ENCODE peak calls at places on chromosomes 2 and 18, in four cellular contexts. B is BJ, T is AG04450, Y is cardiac fibroblast. W is an unnamed sample.

GRCh38 chr2:71643674-71644357 is 190.5 kb downstream of the DYSF start:
- DNase-seq in T (no peak), Y (no peak), B (no peak), W (no peak)

GRCh38 chr2:46379213-46380037 is 82.2 kb downstream of the EPAS1 start:
- DNase-seq in B (no peak), Y (no peak), T (peak; percentile 57), W (no peak)

GRCh38 chr18:79528846-79529245 is 133.1 kb downstream of the NFATC1 start:
- DNase-seq in T (peak; percentile 15), Y (peak; percentile 86), B (peak; percentile 5), W (no peak)

GRCh38 chr2:113978524-113979171 is 88.8 kb downstream of the ACTR3 start:
- DNase-seq in Y (no peak), T (no peak), B (no peak), W (no peak)

GRCh38 chr18:56517181-56517580 is 121.2 kb downstream of the TXNL1 start:
- DNase-seq in B (no peak), T (no peak), Y (no peak), W (no peak)

GRCh38 chr2:157152362-157152761 is 105.1 kb upstream of the GALNT5 start:
- DNase-seq in Y (no peak), B (no peak), T (no peak), W (no peak)

GRCh38 chr2:190507135-190507534 is 27.4 kb downstream of the NEMP2 start:
- DNase-seq in B (no peak), T (no peak), Y (no peak), W (no peak)

GRCh38 chr2:173431191-173431590 is 76.5 kb downstream of the CDCA7 start:
- DNase-seq in T (no peak), B (no peak), Y (no peak), W (no peak)

GRCh38 chr2:109293663-109294062 is 164.7 kb downstream of the SH3RF3 start:
- DNase-seq in Y (no peak), T (no peak), B (no peak), W (no peak)

GRCh38 chr2:187654535-187654934 is 100.3 kb upstream of the TFPI start:
- DNase-seq in T (no peak), B (no peak), Y (no peak), W (no peak)

GRCh38 chr2:187655001-187655400 is 100.8 kb upstream of the TFPI start:
- DNase-seq in B (no peak), T (no peak), Y (no peak), W (no peak)

GRCh38 chr2:187656123-187656522 is 101.9 kb upstream of the TFPI start:
- DNase-seq in Y (no peak), T (no peak), B (no peak), W (no peak)

GRCh38 chr2:187658952-187659525 is 104.8 kb upstream of the TFPI start:
- DNase-seq in B (no peak), T (peak; percentile 6), Y (peak; percentile 64), W (no peak)
- TF ChIP-seq CTCF in B (peak; percentile 46), T (peak; percentile 69), Y (peak; percentile 61), W (peak; percentile 33)

DNA sequence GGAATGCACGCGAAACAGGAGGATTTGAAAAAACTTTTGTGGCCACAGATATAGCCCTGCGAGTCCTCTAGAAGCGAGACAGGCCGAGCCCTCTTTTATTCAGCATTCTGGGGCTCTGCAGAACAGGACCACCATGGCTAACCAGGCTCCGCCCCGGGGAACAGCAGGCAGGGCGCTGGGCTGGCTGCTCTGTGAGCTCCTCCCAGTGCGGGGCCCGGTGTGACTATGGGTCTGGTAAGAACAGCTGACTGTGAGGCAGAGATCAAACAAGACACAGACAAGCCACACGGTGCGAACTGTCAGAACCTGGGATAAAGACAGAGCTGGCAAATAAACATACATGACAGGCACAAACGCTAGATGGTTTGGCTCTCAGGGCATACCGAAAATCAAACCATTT is 15.5 kb downstream of the PXDN start:
- DNase-seq in T (no peak), Y (no peak), B (no peak), W (no peak)
- H3K4me3 ChIP-seq in T (peak overlapping the region; percentile 25), Y (no peak overlapping the region), B (no peak overlapping the region), W (no peak overlapping the region)

DNA sequence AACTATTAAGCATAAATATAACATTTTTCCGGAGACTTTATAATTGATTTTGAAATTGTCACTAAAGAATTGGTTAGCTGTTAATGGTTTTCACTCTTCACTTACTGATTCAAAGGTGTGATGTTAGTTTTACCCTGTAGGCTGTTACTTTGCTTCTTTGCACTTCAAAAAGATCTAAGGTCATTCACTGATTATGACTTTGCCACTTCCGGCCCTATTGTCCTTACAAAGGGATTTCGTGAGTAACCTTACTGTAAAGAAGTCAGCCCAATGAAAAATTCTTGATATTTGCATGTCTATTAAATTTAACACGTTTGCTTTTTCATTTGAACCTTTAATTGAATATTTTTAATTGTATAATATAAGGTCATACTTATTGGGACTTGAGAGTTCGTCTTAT is 61.4 kb downstream of the GREB1L start:
- DNase-seq in B (no peak), T (no peak), Y (no peak), W (no peak)
- TF ChIP-seq CTCF in B (no peak), T (no peak), Y (no peak), W (no peak)

GRCh38 chr2:12592296-12592695 is 124.4 kb upstream of the TRIB2 start:
- DNase-seq in T (no peak), Y (no peak), B (no peak), W (no peak)

GRCh38 chr2:12597555-12597954 is 119.2 kb upstream of the TRIB2 start:
- DNase-seq in Y (no peak), T (no peak), B (no peak), W (no peak)

GRCh38 chr2:12589802-12590320 is 126.9 kb upstream of the TRIB2 start:
- DNase-seq in T (no peak), Y (no peak), B (no peak), W (no peak)

GRCh38 chr2:12596771-12597170 is 120.0 kb upstream of the TRIB2 start:
- DNase-seq in T (no peak), Y (no peak), B (no peak), W (no peak)

DNA sequence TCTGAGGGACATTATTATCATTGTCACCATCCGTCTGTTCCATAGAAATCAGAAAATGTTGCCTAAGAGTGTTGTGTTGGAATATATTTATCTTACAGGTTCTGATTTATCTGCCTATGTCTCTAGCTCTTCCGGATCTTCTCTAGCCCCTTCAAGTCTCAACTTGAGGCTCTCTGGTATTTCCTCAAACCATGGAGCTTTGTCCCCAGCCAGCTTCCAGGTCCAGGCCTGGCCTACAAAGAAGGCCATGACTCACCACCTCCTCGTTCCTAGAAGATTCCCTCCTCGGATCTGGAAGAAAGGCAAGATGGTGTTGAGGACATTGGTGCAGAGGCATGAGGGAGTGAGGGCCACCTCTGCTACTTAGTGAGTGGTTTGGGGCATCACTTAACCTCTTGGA is 122.1 kb upstream of the TRIB2 start:
- DNase-seq in T (no peak), Y (no peak), B (no peak), W (no peak)
- H3K4me3 ChIP-seq in T (no peak overlapping the region), Y (no peak overlapping the region), B (no peak overlapping the region), W (no peak overlapping the region)

GRCh38 chr2:149613712-149614111 is 26.1 kb upstream of the MMADHC start:
- DNase-seq in B (peak; percentile 63), Y (no peak), T (peak; percentile 68), W (peak; percentile 63)

GRCh38 chr2:149612122-149612521 is 24.5 kb upstream of the MMADHC start:
- DNase-seq in B (no peak), Y (peak; percentile 24), T (no peak), W (no peak)

GRCh38 chr2:149606251-149606811 is 18.8 kb upstream of the MMADHC start:
- DNase-seq in B (no peak), Y (peak; percentile 67), T (no peak), W (no peak)

GRCh38 chr2:149617057-149617456 is 29.5 kb upstream of the MMADHC start:
- DNase-seq in T (no peak), B (no peak), Y (no peak), W (no peak)

DNA sequence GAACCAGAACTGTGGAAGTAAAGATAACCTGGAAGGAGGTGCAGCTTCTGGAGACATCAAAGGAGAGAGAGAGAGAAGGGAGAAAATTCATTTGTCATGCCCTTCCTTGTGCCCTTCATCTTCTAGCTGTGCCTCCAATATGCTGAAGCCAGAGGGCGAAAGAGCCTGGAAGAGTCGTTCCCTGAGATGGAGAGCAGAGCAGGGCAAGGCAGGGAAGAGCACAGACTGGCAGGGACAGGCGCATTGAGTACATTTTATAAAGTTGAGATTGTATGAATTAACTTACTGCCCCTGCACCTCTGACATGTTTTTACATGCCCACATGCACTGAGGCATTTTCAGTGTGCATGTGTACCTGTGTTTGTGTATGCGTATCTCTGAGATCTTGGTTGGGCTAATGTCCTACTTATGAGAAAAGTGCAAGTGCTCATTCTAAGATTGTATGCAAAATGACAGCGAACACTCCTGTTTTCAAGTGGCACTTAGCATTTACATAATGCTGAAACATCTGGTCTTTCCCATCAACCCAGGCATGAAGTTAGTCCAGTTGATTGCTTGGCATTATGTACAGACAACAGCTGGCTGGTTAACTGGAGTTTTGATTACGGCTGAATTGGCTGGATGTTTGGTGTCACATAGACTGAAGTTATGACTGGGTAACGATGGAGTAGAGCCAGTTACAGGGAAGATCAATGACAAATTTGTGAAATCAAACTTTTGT is 23.7 kb upstream of the MMADHC start:
- DNase-seq in T (no peak), Y (no peak), B (no peak), W (no peak)
- TF ChIP-seq CTCF in T (no peak), Y (no peak), B (no peak), W (peak; percentile 22)